ENCODE peak calls at places on chromosomes 11 and 22, in four cellular contexts. One of them, this sample, is unnamed. For H3K9me3, the result is how much of the 10 kb centered on the place peaks cover.

GRCh38 chr11:86800956-86801264 is 568 bp downstream of the PRSS23 start:
- DNase-seq in upper lobe of left lung: no peak
- DNase-seq in stomach: no peak
- DNase-seq in pancreas: no peak
- DNase-seq in this sample: no peak

GRCh38 chr11:33682446-33682845 is 18.2 kb downstream of the C11orf91 start:
- DNase-seq in stomach: no peak
- DNase-seq in upper lobe of left lung: no peak
- DNase-seq in pancreas: no peak
- DNase-seq in this sample: no peak

GRCh38 chr11:121466063-121466794 is 13.5 kb upstream of the SORL1-AS1 start:
- DNase-seq in pancreas: peak
- DNase-seq in stomach: peak
- DNase-seq in upper lobe of left lung: peak
- DNase-seq in this sample: peak

GRCh38 chr22:37681556-37682049 is 4.5 kb upstream of the NOL12 start:
- DNase-seq in stomach: peak
- DNase-seq in upper lobe of left lung: no peak
- DNase-seq in pancreas: peak
- DNase-seq in this sample: no peak

GRCh38 chr11:104531075-104531474 is 367.1 kb upstream of the PDGFD start:
- DNase-seq in upper lobe of left lung: no peak
- DNase-seq in pancreas: no peak
- DNase-seq in stomach: no peak
- DNase-seq in this sample: no peak

GRCh38 chr22:29053048-29053702 is 8.5 kb downstream of the C22orf31 start:
- DNase-seq in upper lobe of left lung: no peak
- DNase-seq in stomach: no peak
- DNase-seq in pancreas: no peak
- DNase-seq in this sample: no peak

GRCh38 chr11:116964269-116964668 is 126.8 kb upstream of the APOA1 start:
- DNase-seq in upper lobe of left lung: no peak
- DNase-seq in pancreas: no peak
- DNase-seq in stomach: no peak
- DNase-seq in this sample: no peak

GRCh38 chr22:37616205-37617083 is 7.8 kb downstream of the GGA1 start:
- DNase-seq in stomach: no peak
- DNase-seq in upper lobe of left lung: peak
- DNase-seq in pancreas: no peak
- DNase-seq in this sample: no peak

GRCh38 chr11:73625690-73626318 is 20.6 kb upstream of the PLEKHB1 start:
- DNase-seq in pancreas: peak
- DNase-seq in upper lobe of left lung: peak
- DNase-seq in stomach: peak
- DNase-seq in this sample: peak

DNA sequence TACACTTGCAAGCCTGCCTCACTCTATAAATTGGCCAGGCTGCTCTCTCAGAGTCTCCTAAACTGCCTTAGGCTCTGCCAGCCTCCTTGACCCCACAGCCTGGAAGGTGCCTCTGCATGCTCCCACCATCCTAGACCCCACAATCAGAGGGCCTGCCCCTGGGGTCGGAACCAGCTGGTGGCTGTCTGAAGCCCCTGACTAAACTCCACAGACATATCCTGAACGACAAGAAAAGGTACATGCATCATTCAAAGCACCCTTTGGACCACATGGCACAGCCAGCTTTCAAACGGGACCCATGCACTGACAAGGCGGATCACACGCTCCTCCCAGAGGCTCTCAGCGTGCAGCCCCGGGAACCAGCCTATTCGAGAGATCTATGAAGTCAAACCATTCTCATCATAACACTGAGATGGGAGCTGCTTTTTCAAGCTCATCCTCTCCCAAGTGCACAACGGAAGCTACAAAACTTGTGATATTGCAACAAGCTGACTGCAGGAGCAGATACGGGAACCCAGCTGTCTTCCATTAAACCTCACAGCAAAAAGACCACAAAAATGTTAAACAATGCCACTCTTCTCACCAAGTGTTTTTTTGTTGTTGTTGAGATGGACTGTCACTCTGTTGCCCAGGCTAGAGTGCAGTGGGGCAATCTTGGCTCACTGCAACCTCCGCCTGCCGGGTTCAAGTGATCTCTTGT is 8.1 kb downstream of the SHANK2 start:
- DNase-seq in stomach: peak
- DNase-seq in upper lobe of left lung: no peak
- DNase-seq in pancreas: no peak
- DNase-seq in this sample: no peak
- H3K27ac ChIP-seq in stomach: no peak
- H3K27ac ChIP-seq in upper lobe of left lung: no peak
- H3K27ac ChIP-seq in pancreas: no peak
- H3K27ac ChIP-seq in this sample: no peak

GRCh38 chr11:108210441-108210840 is 12.0 kb downstream of the NPAT start:
- DNase-seq in upper lobe of left lung: no peak
- DNase-seq in stomach: no peak
- DNase-seq in pancreas: no peak
- DNase-seq in this sample: no peak
- H3K9me3 ChIP-seq in upper lobe of left lung: under half
- H3K9me3 ChIP-seq in stomach: under half
- H3K9me3 ChIP-seq in pancreas: under half
- H3K9me3 ChIP-seq in this sample: under half

DNA sequence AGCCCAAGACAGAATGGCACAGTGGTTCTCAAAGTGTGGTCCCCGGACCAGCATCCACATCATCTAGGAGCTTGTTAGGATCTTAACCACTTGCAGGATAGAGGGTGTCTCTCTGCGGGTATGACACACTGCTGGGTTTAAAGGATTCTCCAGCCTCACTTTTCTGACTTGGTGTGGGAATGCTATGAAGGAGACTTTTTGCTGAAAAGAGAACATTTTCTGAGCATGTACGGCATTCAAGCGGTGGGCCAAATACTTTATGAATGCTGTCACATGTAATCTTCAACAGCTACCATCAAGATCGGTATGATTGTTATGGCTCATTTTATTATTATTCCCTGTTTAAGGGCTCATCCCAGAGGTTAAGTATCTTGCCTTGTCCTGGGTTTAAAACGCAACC is 1.7 kb upstream of the CD82 start:
- DNase-seq in pancreas: no peak
- DNase-seq in upper lobe of left lung: no peak
- DNase-seq in stomach: no peak
- DNase-seq in this sample: peak
- TF ChIP-seq CTCF in pancreas: no peak
- TF ChIP-seq CTCF in upper lobe of left lung: no peak
- TF ChIP-seq CTCF in stomach: no peak
- TF ChIP-seq CTCF in this sample: no peak

GRCh38 chr11:20034941-20035340 is 125.3 kb downstream of the DBX1 start:
- DNase-seq in pancreas: no peak
- DNase-seq in stomach: no peak
- DNase-seq in upper lobe of left lung: no peak
- DNase-seq in this sample: no peak
- H3K27ac ChIP-seq in pancreas: no peak
- H3K27ac ChIP-seq in stomach: no peak
- H3K27ac ChIP-seq in upper lobe of left lung: no peak
- H3K27ac ChIP-seq in this sample: no peak

DNA sequence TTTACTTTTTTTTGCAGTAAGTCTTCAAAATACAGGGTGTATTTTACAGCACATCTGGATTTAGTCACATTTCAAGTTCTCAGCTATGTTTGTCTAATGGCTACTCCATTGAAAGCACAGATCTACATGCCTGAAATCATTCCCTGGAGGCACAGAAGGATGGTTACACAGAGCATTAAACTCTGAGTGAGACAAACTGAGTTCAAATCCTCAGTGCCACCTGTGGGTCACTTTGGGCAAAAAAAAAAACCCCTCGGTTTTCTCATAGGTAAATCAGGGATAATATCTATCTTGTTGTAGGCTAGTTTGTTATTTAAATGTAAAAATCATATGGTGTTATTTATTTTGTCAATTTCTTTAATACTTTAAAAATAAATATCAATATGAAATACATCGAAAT is 7.7 kb downstream of the ANKRD49 start:
- DNase-seq in pancreas: no peak
- DNase-seq in upper lobe of left lung: no peak
- DNase-seq in stomach: no peak
- DNase-seq in this sample: no peak
- H3K9me3 ChIP-seq in pancreas: under half
- H3K9me3 ChIP-seq in upper lobe of left lung: under half
- H3K9me3 ChIP-seq in stomach: under half
- H3K9me3 ChIP-seq in this sample: under half

GRCh38 chr11:65315866-65316233 is 1.2 kb downstream of the CDC42EP2 start:
- DNase-seq in stomach: no peak
- DNase-seq in upper lobe of left lung: no peak
- DNase-seq in pancreas: no peak
- DNase-seq in this sample: no peak

GRCh38 chr11:65316311-65316978 is 1.8 kb downstream of the CDC42EP2 start:
- DNase-seq in pancreas: no peak
- DNase-seq in stomach: no peak
- DNase-seq in upper lobe of left lung: peak
- DNase-seq in this sample: peak

GRCh38 chr11:65316979-65317786 is 2.5 kb downstream of the CDC42EP2 start:
- DNase-seq in pancreas: no peak
- DNase-seq in upper lobe of left lung: no peak
- DNase-seq in stomach: peak
- DNase-seq in this sample: no peak

GRCh38 chr11:65315204-65315865 is 669 bp downstream of the CDC42EP2 start:
- DNase-seq in pancreas: peak
- DNase-seq in stomach: peak
- DNase-seq in upper lobe of left lung: peak
- DNase-seq in this sample: no peak

GRCh38 chr11:65314501-65315203 is at the start of gene CDC42EP2:
- DNase-seq in stomach: peak
- DNase-seq in pancreas: peak
- DNase-seq in upper lobe of left lung: peak
- DNase-seq in this sample: no peak
- TF ChIP-seq CTCF in stomach: no peak
- TF ChIP-seq CTCF in pancreas: no peak
- TF ChIP-seq CTCF in upper lobe of left lung: peak
- TF ChIP-seq CTCF in this sample: no peak

GRCh38 chr22:39345231-39345630 is 4.6 kb upstream of the SYNGR1 start:
- DNase-seq in upper lobe of left lung: no peak
- DNase-seq in stomach: no peak
- DNase-seq in pancreas: no peak
- DNase-seq in this sample: no peak
- H3K27ac ChIP-seq in upper lobe of left lung: no peak
- H3K27ac ChIP-seq in stomach: no peak
- H3K27ac ChIP-seq in pancreas: no peak
- H3K27ac ChIP-seq in this sample: no peak

DNA sequence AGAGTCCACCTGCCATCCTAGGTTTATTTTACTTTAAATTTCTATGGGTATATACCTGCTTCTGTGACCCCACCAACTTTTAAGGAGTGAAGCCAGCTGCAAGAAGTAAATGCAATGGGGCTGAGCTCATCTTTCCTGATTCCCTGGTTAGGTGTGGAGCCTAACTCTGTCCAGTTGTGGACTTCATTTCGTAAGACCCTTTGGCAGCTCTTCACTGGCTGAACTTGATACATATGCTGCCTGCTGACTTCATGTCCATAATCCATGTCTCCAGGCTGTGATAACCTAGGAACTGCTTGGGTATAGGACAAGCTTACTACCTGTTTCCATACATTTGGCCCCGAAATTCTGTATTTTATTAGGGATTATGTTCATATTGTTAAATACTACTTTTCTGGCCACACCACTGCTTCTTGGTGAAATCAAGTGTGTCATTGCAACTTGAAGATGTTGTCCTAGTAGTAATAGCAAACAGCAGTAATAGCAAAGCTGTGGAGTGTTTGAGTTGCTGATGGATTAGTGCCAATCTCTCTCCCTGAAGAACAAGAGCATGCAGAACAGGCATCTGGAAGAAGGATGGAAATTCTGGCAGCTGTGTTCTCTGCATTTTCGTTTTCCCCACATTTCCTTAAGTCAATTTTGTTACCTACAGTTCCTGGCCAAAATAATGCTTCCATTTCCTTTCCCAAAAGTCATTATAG is 31.2 kb downstream of the LDLRAD3 start:
- DNase-seq in stomach: no peak
- DNase-seq in upper lobe of left lung: no peak
- DNase-seq in pancreas: no peak
- DNase-seq in this sample: no peak
- H3K9me3 ChIP-seq in stomach: under half
- H3K9me3 ChIP-seq in upper lobe of left lung: under half
- H3K9me3 ChIP-seq in pancreas: under half
- H3K9me3 ChIP-seq in this sample: under half

DNA sequence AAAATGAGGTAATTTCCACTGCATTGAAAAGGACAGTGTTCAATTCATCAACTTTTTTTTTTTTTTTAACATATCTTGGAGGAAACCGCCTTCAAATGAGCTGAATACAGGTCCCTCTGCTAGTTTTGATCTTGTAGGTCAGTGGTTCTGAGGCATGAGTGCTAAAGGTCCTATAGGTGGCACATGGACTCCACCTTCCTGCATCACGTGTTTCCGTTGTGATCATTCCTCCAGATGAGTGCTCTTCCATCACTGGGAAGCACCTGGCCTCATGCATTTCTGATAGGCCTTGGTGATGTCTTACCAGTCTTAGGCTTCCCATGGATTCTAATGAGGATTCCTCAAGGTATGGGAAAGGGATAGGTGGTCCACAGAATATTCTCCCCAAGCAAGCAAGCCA is 37.8 kb downstream of the FDX1 start:
- DNase-seq in stomach: no peak
- DNase-seq in pancreas: no peak
- DNase-seq in upper lobe of left lung: no peak
- DNase-seq in this sample: no peak
- TF ChIP-seq CTCF in stomach: no peak
- TF ChIP-seq CTCF in pancreas: no peak
- TF ChIP-seq CTCF in upper lobe of left lung: no peak
- TF ChIP-seq CTCF in this sample: no peak

This sample was measured in AG04450.